ENCODE peak calls at places on chromosomes 7 and 10, in eight cellular contexts. W is stimulated activated CD4-positive, alpha-beta T cell treated with anti-CD3 and anti-CD28 coated beads, TNF-alpha, amount 100 ng/mL, for 48 hours; C is fibroblast of lung; M is NCI-H2081; G is AML-193; H is head of caudate nucleus; V is psoas muscle; D is COR-L47. J is an unnamed sample.

GRCh38 chr10:50991496-50992355 is 82.6 kb upstream of the PRKG1 start:
- DNase-seq in W (no peak), C (peak), M (no peak), G (no peak), H (no peak), V (peak), D (no peak), J (no peak)

GRCh38 chr10:127196227-127196954 is at the start of gene INSYN2A:
- DNase-seq in W (no peak), C (peak), M (no peak), G (no peak), H (peak), V (peak), D (no peak), J (peak)

GRCh38 chr10:92385836-92386235 is 94.9 kb downstream of the MARCHF5 start:
- DNase-seq in W (no peak), C (no peak), M (no peak), G (no peak), H (no peak), V (no peak), D (no peak), J (no peak)

GRCh38 chr10:31927597-31928530 is 767 bp downstream of the ARHGAP12 start:
- DNase-seq in W (no peak), C (peak), M (peak), G (no peak), H (peak), V (peak), D (no peak), J (peak)

GRCh38 chr10:120368927-120369326 is 88.1 kb upstream of the PLPP4 start:
- DNase-seq in W (no peak), C (no peak), M (no peak), G (no peak), H (no peak), V (no peak), D (no peak), J (no peak)

GRCh38 chr10:89367529-89367928 is 10.3 kb upstream of the IFIT1B start:
- DNase-seq in W (no peak), C (no peak), M (peak), G (no peak), H (no peak), V (no peak), D (no peak), J (no peak)

GRCh38 chr7:66696774-66697191 is 43.8 kb upstream of the RABGEF1 start:
- DNase-seq in W (no peak), C (peak), M (peak), G (no peak), H (no peak), V (no peak), D (no peak), J (no peak)

GRCh38 chr10:1297566-1298301 is 241.5 kb downstream of the WDR37 start:
- DNase-seq in W (no peak), C (no peak), M (no peak), G (no peak), H (no peak), V (no peak), D (no peak), J (no peak)

J was measured in dorsolateral prefrontal cortex.